ENCODE peak calls at places on chromosomes 6 and 20, in eight cellular contexts. One of them, this sample, is unnamed.

GRCh38 chr6:122068291-122068769 is 331.1 kb upstream of the HSF2 start:
- DNase-seq in fibroblast of pulmonary artery: no peak
- DNase-seq in cardiac muscle cell: no peak
- DNase-seq in mucosa of descending colon: no peak
- DNase-seq in colonic mucosa: no peak
- DNase-seq in lung: no peak
- DNase-seq in astrocyte of the spinal cord: no peak
- DNase-seq in epithelial cell of esophagus: no peak
- DNase-seq in this sample: no peak

GRCh38 chr6:16769131-16769985 is 8.1 kb upstream of the ATXN1 start:
- DNase-seq in cardiac muscle cell: peak
- DNase-seq in fibroblast of pulmonary artery: peak
- DNase-seq in epithelial cell of esophagus: peak
- DNase-seq in lung: peak
- DNase-seq in colonic mucosa: peak
- DNase-seq in mucosa of descending colon: no peak
- DNase-seq in astrocyte of the spinal cord: peak
- DNase-seq in this sample: peak

GRCh38 chr6:136969930-136970329 is 47.8 kb downstream of the SLC35D3 start:
- DNase-seq in lung: no peak
- DNase-seq in epithelial cell of esophagus: peak
- DNase-seq in cardiac muscle cell: no peak
- DNase-seq in fibroblast of pulmonary artery: no peak
- DNase-seq in colonic mucosa: no peak
- DNase-seq in mucosa of descending colon: no peak
- DNase-seq in astrocyte of the spinal cord: no peak
- DNase-seq in this sample: no peak

GRCh38 chr6:158322724-158323560 is 10.7 kb downstream of the TULP4 start:
- DNase-seq in astrocyte of the spinal cord: peak
- DNase-seq in epithelial cell of esophagus: peak
- DNase-seq in mucosa of descending colon: no peak
- DNase-seq in cardiac muscle cell: no peak
- DNase-seq in colonic mucosa: no peak
- DNase-seq in lung: no peak
- DNase-seq in fibroblast of pulmonary artery: peak
- DNase-seq in this sample: peak

GRCh38 chr6:168047841-168048723 is 30.9 kb downstream of the FRMD1 start:
- DNase-seq in lung: no peak
- DNase-seq in mucosa of descending colon: no peak
- DNase-seq in epithelial cell of esophagus: no peak
- DNase-seq in astrocyte of the spinal cord: no peak
- DNase-seq in colonic mucosa: no peak
- DNase-seq in cardiac muscle cell: no peak
- DNase-seq in fibroblast of pulmonary artery: no peak
- DNase-seq in this sample: no peak

GRCh38 chr20:9403481-9403880 is 110.9 kb upstream of the LAMP5 start:
- DNase-seq in epithelial cell of esophagus: no peak
- DNase-seq in lung: no peak
- DNase-seq in colonic mucosa: no peak
- DNase-seq in cardiac muscle cell: no peak
- DNase-seq in mucosa of descending colon: no peak
- DNase-seq in fibroblast of pulmonary artery: no peak
- DNase-seq in astrocyte of the spinal cord: no peak
- DNase-seq in this sample: no peak

GRCh38 chr20:17835941-17836861 is 132.4 kb downstream of the SNX5 start:
- DNase-seq in lung: no peak
- DNase-seq in cardiac muscle cell: no peak
- DNase-seq in colonic mucosa: no peak
- DNase-seq in fibroblast of pulmonary artery: peak
- DNase-seq in epithelial cell of esophagus: peak
- DNase-seq in astrocyte of the spinal cord: peak
- DNase-seq in mucosa of descending colon: no peak
- DNase-seq in this sample: peak

GRCh38 chr6:34360556-34360955 is 31.9 kb downstream of the NUDT3 start:
- DNase-seq in mucosa of descending colon: no peak
- DNase-seq in lung: no peak
- DNase-seq in astrocyte of the spinal cord: peak
- DNase-seq in cardiac muscle cell: no peak
- DNase-seq in colonic mucosa: no peak
- DNase-seq in fibroblast of pulmonary artery: peak
- DNase-seq in epithelial cell of esophagus: no peak
- DNase-seq in this sample: peak

GRCh38 chr20:64041040-64041780 is 5.2 kb downstream of the C20orf204 start:
- DNase-seq in colonic mucosa: no peak
- DNase-seq in astrocyte of the spinal cord: no peak
- DNase-seq in mucosa of descending colon: no peak
- DNase-seq in cardiac muscle cell: no peak
- DNase-seq in epithelial cell of esophagus: no peak
- DNase-seq in lung: no peak
- DNase-seq in fibroblast of pulmonary artery: no peak
- DNase-seq in this sample: no peak

GRCh38 chr20:45970646-45971424 is 1.2 kb downstream of the ZNF335 start:
- DNase-seq in colonic mucosa: no peak
- DNase-seq in lung: no peak
- DNase-seq in cardiac muscle cell: no peak
- DNase-seq in mucosa of descending colon: no peak
- DNase-seq in astrocyte of the spinal cord: peak
- DNase-seq in epithelial cell of esophagus: peak
- DNase-seq in fibroblast of pulmonary artery: peak
- DNase-seq in this sample: peak

GRCh38 chr6:106685833-106686232 is 56.5 kb downstream of the QRSL1 start:
- DNase-seq in epithelial cell of esophagus: peak
- DNase-seq in lung: no peak
- DNase-seq in cardiac muscle cell: no peak
- DNase-seq in mucosa of descending colon: no peak
- DNase-seq in colonic mucosa: no peak
- DNase-seq in astrocyte of the spinal cord: peak
- DNase-seq in fibroblast of pulmonary artery: no peak
- DNase-seq in this sample: no peak

GRCh38 chr20:59814835-59815340 is 118.5 kb downstream of the SYCP2 start:
- DNase-seq in lung: peak
- DNase-seq in fibroblast of pulmonary artery: no peak
- DNase-seq in cardiac muscle cell: no peak
- DNase-seq in epithelial cell of esophagus: no peak
- DNase-seq in colonic mucosa: no peak
- DNase-seq in mucosa of descending colon: no peak
- DNase-seq in astrocyte of the spinal cord: no peak
- DNase-seq in this sample: no peak

GRCh38 chr6:70479236-70479635 is 65.9 kb downstream of the FAM135A start:
- DNase-seq in mucosa of descending colon: no peak
- DNase-seq in lung: no peak
- DNase-seq in fibroblast of pulmonary artery: peak
- DNase-seq in cardiac muscle cell: peak
- DNase-seq in epithelial cell of esophagus: no peak
- DNase-seq in astrocyte of the spinal cord: peak
- DNase-seq in colonic mucosa: no peak
- DNase-seq in this sample: peak

GRCh38 chr6:150876598-150876997 is 11.1 kb downstream of the MTHFD1L start:
- DNase-seq in colonic mucosa: peak
- DNase-seq in astrocyte of the spinal cord: peak
- DNase-seq in cardiac muscle cell: no peak
- DNase-seq in lung: no peak
- DNase-seq in fibroblast of pulmonary artery: peak
- DNase-seq in epithelial cell of esophagus: no peak
- DNase-seq in mucosa of descending colon: no peak
- DNase-seq in this sample: no peak

DNA sequence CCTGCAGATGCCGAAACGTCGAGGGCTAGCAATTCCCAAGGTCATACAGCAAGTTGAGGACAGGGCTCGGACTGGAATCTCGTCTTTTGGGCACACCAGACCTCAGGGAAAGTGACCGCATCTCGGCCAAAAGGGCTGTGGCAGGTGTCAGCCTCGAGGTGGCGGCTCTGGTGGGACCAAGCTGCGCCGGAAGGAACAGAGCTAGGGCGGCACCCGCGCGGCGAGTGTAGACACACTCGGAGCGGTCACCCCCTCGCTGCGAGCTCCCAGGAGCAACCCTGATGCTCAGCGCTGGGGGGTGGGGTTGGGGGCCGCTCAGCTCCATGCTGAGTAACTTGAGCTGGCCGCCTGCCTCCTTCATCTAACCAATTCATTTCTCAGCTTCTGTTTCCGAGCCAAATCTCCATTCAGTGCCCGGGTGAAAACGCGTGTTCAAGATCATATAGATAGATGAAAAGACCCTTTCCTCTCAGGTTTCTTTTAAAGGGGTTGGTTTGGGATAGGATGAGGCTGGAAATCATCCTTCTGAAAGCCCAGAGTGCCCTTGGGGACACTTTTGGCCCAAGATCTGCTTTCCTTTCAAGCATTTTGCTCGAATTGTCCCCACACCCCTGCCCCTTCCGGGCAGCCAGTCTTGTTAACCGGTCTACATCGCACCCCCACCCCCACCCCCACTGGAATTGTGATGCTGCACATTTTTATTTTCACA is 2.3 kb upstream of the TUBB2B start:
- DNase-seq in fibroblast of pulmonary artery: no peak
- DNase-seq in epithelial cell of esophagus: no peak
- DNase-seq in astrocyte of the spinal cord: no peak
- DNase-seq in lung: no peak
- DNase-seq in colonic mucosa: no peak
- DNase-seq in mucosa of descending colon: no peak
- DNase-seq in cardiac muscle cell: peak
- DNase-seq in this sample: no peak
- H3K4me3 ChIP-seq in fibroblast of pulmonary artery: no peak
- H3K4me3 ChIP-seq in epithelial cell of esophagus: no peak
- H3K4me3 ChIP-seq in astrocyte of the spinal cord: peak
- H3K4me3 ChIP-seq in lung: no peak
- H3K4me3 ChIP-seq in colonic mucosa: no peak
- H3K4me3 ChIP-seq in mucosa of descending colon: no peak
- H3K4me3 ChIP-seq in cardiac muscle cell: peak
- H3K4me3 ChIP-seq in this sample: no peak

DNA sequence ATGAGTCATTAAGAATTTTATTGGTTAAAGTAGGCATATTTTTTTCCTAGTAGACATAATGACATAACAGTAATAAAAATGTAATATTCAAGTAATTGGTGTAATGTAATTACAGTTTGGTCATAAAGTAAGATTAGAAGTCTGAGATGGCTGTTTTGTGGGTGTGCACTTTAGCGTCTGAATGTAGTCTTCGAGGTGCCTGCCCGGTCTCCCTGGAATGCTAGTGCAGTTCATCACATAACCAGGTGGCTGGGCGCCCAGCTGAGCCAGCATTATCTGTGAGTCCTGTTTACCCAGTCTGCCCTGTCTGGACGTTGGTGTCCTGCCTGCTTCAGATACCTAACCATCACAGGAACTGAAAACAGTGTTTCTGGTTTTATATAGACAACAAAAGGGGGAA is 419.1 kb downstream of the CDC5L start:
- DNase-seq in cardiac muscle cell: no peak
- DNase-seq in lung: no peak
- DNase-seq in epithelial cell of esophagus: no peak
- DNase-seq in fibroblast of pulmonary artery: no peak
- DNase-seq in astrocyte of the spinal cord: no peak
- DNase-seq in colonic mucosa: no peak
- DNase-seq in mucosa of descending colon: peak
- DNase-seq in this sample: no peak
- TF ChIP-seq CTCF in cardiac muscle cell: no peak
- TF ChIP-seq CTCF in lung: no peak
- TF ChIP-seq CTCF in epithelial cell of esophagus: no peak
- TF ChIP-seq CTCF in fibroblast of pulmonary artery: no peak
- TF ChIP-seq CTCF in astrocyte of the spinal cord: no peak
- TF ChIP-seq CTCF in colonic mucosa: no peak
- TF ChIP-seq CTCF in mucosa of descending colon: no peak
- TF ChIP-seq CTCF in this sample: no peak

GRCh38 chr20:47784599-47785320 is 521 bp downstream of the SULF2 start:
- DNase-seq in epithelial cell of esophagus: peak
- DNase-seq in fibroblast of pulmonary artery: peak
- DNase-seq in colonic mucosa: peak
- DNase-seq in astrocyte of the spinal cord: peak
- DNase-seq in cardiac muscle cell: peak
- DNase-seq in lung: no peak
- DNase-seq in mucosa of descending colon: peak
- DNase-seq in this sample: peak

GRCh38 chr20:47785900-47786762 is 850 bp upstream of the SULF2 start:
- DNase-seq in lung: peak
- DNase-seq in fibroblast of pulmonary artery: peak
- DNase-seq in mucosa of descending colon: peak
- DNase-seq in epithelial cell of esophagus: peak
- DNase-seq in astrocyte of the spinal cord: peak
- DNase-seq in cardiac muscle cell: peak
- DNase-seq in colonic mucosa: peak
- DNase-seq in this sample: peak

GRCh38 chr20:47785321-47785899 is at the start of gene SULF2:
- DNase-seq in fibroblast of pulmonary artery: peak
- DNase-seq in cardiac muscle cell: peak
- DNase-seq in astrocyte of the spinal cord: no peak
- DNase-seq in colonic mucosa: peak
- DNase-seq in mucosa of descending colon: peak
- DNase-seq in lung: no peak
- DNase-seq in epithelial cell of esophagus: peak
- DNase-seq in this sample: peak

GRCh38 chr20:47788741-47789080 is 3.4 kb upstream of the SULF2 start:
- DNase-seq in epithelial cell of esophagus: no peak
- DNase-seq in lung: no peak
- DNase-seq in fibroblast of pulmonary artery: no peak
- DNase-seq in astrocyte of the spinal cord: no peak
- DNase-seq in colonic mucosa: no peak
- DNase-seq in cardiac muscle cell: no peak
- DNase-seq in mucosa of descending colon: no peak
- DNase-seq in this sample: no peak

DNA sequence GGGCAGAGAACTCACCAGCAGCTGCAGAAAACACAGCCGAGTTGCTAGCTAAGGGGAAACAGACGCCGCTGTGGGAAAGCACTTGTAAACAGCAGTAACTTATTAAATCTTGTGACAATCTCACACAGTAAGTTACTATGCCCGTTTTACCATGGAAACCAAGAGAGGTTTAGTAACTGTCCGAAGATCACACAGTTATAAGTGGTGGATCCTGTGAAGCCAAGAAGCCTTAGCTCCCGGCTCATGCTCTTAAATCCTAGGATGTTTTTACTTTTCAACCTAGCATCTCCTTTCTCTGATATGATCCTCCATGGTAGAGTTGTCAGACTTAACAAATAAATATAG is 1.5 kb upstream of the SULF2 start:
- DNase-seq in colonic mucosa: no peak
- DNase-seq in lung: no peak
- DNase-seq in mucosa of descending colon: no peak
- DNase-seq in epithelial cell of esophagus: no peak
- DNase-seq in astrocyte of the spinal cord: no peak
- DNase-seq in cardiac muscle cell: no peak
- DNase-seq in fibroblast of pulmonary artery: no peak
- DNase-seq in this sample: no peak
- H3K4me3 ChIP-seq in colonic mucosa: peak
- H3K4me3 ChIP-seq in lung: no peak
- H3K4me3 ChIP-seq in mucosa of descending colon: no peak
- H3K4me3 ChIP-seq in epithelial cell of esophagus: peak
- H3K4me3 ChIP-seq in astrocyte of the spinal cord: no peak
- H3K4me3 ChIP-seq in cardiac muscle cell: no peak
- H3K4me3 ChIP-seq in fibroblast of pulmonary artery: peak
- H3K4me3 ChIP-seq in this sample: peak

DNA sequence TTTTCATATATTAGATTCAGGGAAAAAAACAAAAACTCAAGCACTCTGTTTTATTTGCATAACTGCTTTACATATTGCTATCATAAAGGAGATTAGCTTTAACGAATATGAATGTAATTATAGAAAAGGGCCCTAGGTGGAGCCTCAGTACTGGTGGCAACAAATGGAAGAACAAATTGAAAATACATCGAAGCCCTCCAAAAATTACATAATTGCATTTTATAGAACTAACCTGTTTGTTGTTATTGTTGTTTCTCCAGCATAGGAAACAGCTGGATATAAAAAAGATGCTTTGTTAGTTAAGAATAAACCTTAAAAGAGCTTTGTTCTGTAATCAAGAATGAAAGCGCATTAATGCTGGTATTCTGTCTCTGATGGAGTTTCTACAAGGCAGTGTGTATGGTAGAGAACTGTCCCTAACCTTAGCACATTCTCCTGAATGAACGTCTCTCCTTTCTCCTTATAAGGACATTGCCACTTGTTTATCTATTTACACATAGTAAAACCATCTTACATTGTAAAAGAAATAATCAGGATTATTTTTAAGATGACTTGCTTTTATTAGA is 33.7 kb upstream of the LCA5 start:
- DNase-seq in cardiac muscle cell: peak
- DNase-seq in mucosa of descending colon: no peak
- DNase-seq in colonic mucosa: no peak
- DNase-seq in astrocyte of the spinal cord: peak
- DNase-seq in epithelial cell of esophagus: peak
- DNase-seq in fibroblast of pulmonary artery: peak
- DNase-seq in lung: no peak
- DNase-seq in this sample: peak
- TF ChIP-seq CTCF in cardiac muscle cell: peak
- TF ChIP-seq CTCF in mucosa of descending colon: no peak
- TF ChIP-seq CTCF in colonic mucosa: peak
- TF ChIP-seq CTCF in astrocyte of the spinal cord: peak
- TF ChIP-seq CTCF in epithelial cell of esophagus: peak
- TF ChIP-seq CTCF in fibroblast of pulmonary artery: peak
- TF ChIP-seq CTCF in lung: peak
- TF ChIP-seq CTCF in this sample: peak